ENCODE peak calls at places on chromosomes 2 and 18, in four cellular contexts. O is foreskin fibroblast, S is tibial nerve, K is AG09309. U is an unnamed sample.

GRCh38 chr2:102753563-102754159 is 8.2 kb upstream of the TMEM182 start:
- DNase-seq in O (peak; percentile 16), K (peak; percentile 31), S (no peak), U (no peak)

GRCh38 chr2:187615364-187615763 is 61.1 kb upstream of the TFPI start:
- DNase-seq in O (no peak), K (peak; percentile 16), S (no peak), U (no peak)

GRCh38 chr2:209463835-209464234 is 40.0 kb downstream of the MAP2 start:
- DNase-seq in O (no peak), K (no peak), S (no peak), U (no peak)

GRCh38 chr2:2328847-2329246 is 2.2 kb downstream of the MYT1L start:
- DNase-seq in S (no peak), K (no peak), O (no peak), U (no peak)

GRCh38 chr2:226467221-226467620 is 332.4 kb downstream of the IRS1 start:
- DNase-seq in K (no peak), S (no peak), O (no peak), U (no peak)

GRCh38 chr2:25885933-25886332 is 7.6 kb upstream of the ASXL2 start:
- DNase-seq in O (peak; percentile 82), S (no peak), K (peak; percentile 27), U (no peak)

GRCh38 chr2:99710720-99711612 is 221.1 kb upstream of the REV1 start:
- DNase-seq in S (no peak), O (no peak), K (no peak), U (no peak)

GRCh38 chr18:7291046-7291445 is 60.2 kb downstream of the LRRC30 start:
- DNase-seq in O (no peak), K (no peak), S (no peak), U (no peak)

GRCh38 chr18:69400253-69400975 is at the start of gene DOK6:
- DNase-seq in S (peak; percentile 16), K (peak; percentile 21), O (peak; percentile 43), U (peak; percentile 66)

GRCh38 chr2:64846175-64846574 is 143.0 kb upstream of the SLC1A4 start:
- DNase-seq in O (no peak), S (no peak), K (no peak), U (no peak)

GRCh38 chr2:182248898-182249297 is 177.9 kb downstream of the PDE1A start:
- DNase-seq in O (no peak), S (no peak), K (no peak), U (no peak)

GRCh38 chr2:423479-423878 is 135.6 kb upstream of the ALKAL2 start:
- DNase-seq in K (no peak), S (no peak), O (no peak), U (no peak)

GRCh38 chr2:184305105-184305504 is 293.2 kb upstream of the ZNF804A start:
- DNase-seq in K (no peak), O (no peak), S (no peak), U (no peak)

GRCh38 chr18:46322941-46323340 is 218.8 kb downstream of the HAUS1 start:
- DNase-seq in K (no peak), S (no peak), O (no peak), U (no peak)

GRCh38 chr2:217108086-217108485 is 248.2 kb upstream of the TNP1 start:
- DNase-seq in K (no peak), O (no peak), S (no peak), U (no peak)

GRCh38 chr2:28544915-28545589 is 49.2 kb downstream of the PLB1 start:
- DNase-seq in O (no peak), K (no peak), S (no peak), U (no peak)

GRCh38 chr2:38836801-38837200 is 38.9 kb downstream of the DHX57 start:
- DNase-seq in S (no peak), O (no peak), K (no peak), U (no peak)

GRCh38 chr2:49278561-49278960 is 124.2 kb upstream of the FSHR start:
- DNase-seq in K (no peak), S (no peak), O (no peak), U (no peak)

GRCh38 chr2:203328735-203329549 is 748 bp downstream of the ABI2 start:
- DNase-seq in K (no peak), O (peak; percentile 33), S (no peak), U (no peak)

GRCh38 chr2:169361706-169362345 is 508 bp downstream of the LRP2 start:
- DNase-seq in K (no peak), S (no peak), O (no peak), U (no peak)

GRCh38 chr2:8217366-8218125 is 464.3 kb upstream of the ID2 start:
- DNase-seq in K (no peak), O (peak; percentile 9), S (no peak), U (no peak)

GRCh38 chr2:187519419-187520120 is 34.7 kb downstream of the TFPI start:
- DNase-seq in S (no peak), K (no peak), O (no peak), U (no peak)

GRCh38 chr2:239262484-239263230 is 138.2 kb downstream of the HDAC4 start:
- DNase-seq in K (no peak), S (no peak), O (no peak), U (no peak)

GRCh38 chr2:100038019-100038418 is 104.4 kb downstream of the AFF3 start:
- DNase-seq in S (no peak), K (no peak), O (no peak), U (no peak)

GRCh38 chr2:109350526-109350925 is 221.5 kb downstream of the SH3RF3 start:
- DNase-seq in K (no peak), O (no peak), S (no peak), U (no peak)

GRCh38 chr2:109351164-109351756 is 222.3 kb downstream of the SH3RF3 start:
- DNase-seq in K (peak; percentile 29), S (no peak), O (peak; percentile 94), U (peak; percentile 90)

GRCh38 chr2:109348645-109349554 is 219.9 kb downstream of the SH3RF3 start:
- DNase-seq in K (no peak), O (no peak), S (no peak), U (no peak)

GRCh38 chr2:109348190-109348589 is 219.2 kb downstream of the SH3RF3 start:
- DNase-seq in K (no peak), O (no peak), S (no peak), U (no peak)

DNA sequence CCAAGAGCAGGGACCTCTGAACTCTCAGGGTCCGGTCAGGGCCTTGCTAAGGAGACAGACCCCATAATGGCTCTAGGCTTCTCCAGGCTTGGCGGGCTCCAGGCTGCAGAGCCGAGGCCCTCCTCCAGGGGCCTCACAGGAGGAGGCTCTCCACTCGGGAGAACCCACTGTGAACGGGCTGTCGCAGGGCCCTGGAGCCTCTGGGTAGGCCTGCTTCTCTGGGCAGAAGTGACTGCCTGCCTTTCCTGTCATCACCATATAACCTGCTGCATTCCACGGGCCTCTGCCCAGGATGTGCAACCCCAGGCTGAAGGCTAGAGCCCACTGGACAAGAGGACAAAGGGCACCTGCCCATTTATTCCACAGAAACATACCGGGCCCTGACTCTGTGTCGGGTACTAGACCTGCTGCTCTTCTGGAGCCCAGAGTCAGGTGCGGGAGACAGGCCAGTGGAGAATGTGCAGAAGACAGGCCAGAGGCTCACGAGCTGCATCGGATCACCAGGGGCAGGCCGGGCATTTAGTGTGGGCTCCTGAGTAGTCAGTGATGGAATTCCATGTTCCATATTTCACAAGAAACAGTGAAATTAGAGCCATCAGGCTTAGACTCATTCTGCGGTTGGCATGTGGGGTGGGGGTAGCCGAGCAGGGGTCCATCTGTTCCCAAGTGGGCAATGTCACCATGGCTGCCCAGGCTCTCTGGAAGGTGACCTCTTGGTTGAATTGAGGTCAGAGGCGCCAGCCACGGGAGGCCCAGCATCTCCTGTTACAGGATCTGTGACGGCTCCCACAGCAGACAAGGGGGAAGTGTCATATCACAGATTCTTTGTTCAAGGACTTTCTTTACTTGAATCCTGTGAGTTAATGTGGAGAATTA is 220.8 kb downstream of the SH3RF3 start:
- DNase-seq in S (no peak), O (no peak), K (no peak), U (no peak)
- H3K4me3 ChIP-seq in S (no peak overlapping the region), O (no peak overlapping the region), K (no peak overlapping the region), U (no peak overlapping the region)

GRCh38 chr2:131035112-131035825 is 58.0 kb downstream of the FAM168B start:
- DNase-seq in S (no peak), K (no peak), O (no peak), U (no peak)

GRCh38 chr2:131035826-131036231 is 57.4 kb downstream of the FAM168B start:
- DNase-seq in O (no peak), K (no peak), S (no peak), U (no peak)

GRCh38 chr2:131036269-131036668 is 57.0 kb downstream of the FAM168B start:
- DNase-seq in S (no peak), K (no peak), O (no peak), U (peak; percentile 52)

GRCh38 chr2:131033786-131034121 is 59.5 kb downstream of the FAM168B start:
- DNase-seq in O (no peak), S (no peak), K (no peak), U (no peak)

DNA sequence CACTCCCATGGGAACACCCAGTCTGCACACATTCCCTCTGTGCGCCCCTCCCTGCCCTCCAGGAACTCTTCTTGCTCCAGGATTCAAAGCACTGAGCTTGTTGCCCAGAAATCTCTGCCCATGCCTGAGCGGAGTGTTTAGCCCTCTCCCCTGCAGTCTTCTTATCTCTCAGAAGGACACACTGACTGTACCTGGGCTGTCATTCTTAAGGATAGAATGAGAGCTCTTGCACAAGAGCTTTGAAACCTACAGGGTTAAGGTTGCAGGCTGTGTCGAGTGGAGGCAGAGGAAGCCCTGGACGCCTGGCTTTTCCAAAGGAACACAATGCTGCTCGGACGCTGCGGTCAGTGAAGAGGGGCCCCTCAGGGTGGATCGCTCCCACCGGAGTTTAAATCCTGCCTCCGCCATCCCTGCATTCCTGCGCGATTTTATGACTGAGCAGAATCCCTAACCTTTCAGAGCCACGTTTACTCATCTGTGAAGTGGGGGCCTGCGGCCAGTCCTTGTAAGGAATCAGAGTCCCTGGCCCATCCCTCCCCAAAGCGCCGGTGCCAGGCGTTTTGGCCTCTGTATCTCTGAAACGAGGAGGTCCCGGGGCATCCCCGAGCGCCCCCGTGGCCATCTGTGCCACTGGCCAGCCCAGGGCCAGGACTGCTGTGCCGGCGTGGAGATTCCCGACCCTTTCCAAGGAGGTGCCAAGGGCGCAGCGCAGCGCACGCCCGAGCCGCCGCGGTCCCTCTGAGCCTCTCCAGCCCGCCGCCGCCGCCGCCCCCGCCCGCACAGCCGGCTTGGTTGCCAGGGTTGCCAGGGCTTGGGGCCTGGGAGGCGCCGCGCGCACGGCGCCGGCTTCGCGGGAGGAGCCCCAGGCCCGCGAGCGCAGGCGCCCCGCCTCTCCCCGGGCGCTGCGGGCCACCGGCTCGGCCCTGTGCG is 58.9 kb downstream of the FAM168B start:
- DNase-seq in K (no peak), O (no peak), S (no peak), U (peak; percentile 43)
- H3K4me3 ChIP-seq in K (peak overlapping the region; percentile 54), O (peak overlapping the region; percentile 43), S (peak overlapping the region; percentile 8), U (peak overlapping the region; percentile 67)

GRCh38 chr2:40844353-40845277 is 392.7 kb upstream of the SLC8A1 start:
- DNase-seq in K (no peak), S (no peak), O (no peak), U (no peak)
- H3K4me3 ChIP-seq in K (no peak overlapping the region), S (no peak overlapping the region), O (no peak overlapping the region), U (no peak overlapping the region)

DNA sequence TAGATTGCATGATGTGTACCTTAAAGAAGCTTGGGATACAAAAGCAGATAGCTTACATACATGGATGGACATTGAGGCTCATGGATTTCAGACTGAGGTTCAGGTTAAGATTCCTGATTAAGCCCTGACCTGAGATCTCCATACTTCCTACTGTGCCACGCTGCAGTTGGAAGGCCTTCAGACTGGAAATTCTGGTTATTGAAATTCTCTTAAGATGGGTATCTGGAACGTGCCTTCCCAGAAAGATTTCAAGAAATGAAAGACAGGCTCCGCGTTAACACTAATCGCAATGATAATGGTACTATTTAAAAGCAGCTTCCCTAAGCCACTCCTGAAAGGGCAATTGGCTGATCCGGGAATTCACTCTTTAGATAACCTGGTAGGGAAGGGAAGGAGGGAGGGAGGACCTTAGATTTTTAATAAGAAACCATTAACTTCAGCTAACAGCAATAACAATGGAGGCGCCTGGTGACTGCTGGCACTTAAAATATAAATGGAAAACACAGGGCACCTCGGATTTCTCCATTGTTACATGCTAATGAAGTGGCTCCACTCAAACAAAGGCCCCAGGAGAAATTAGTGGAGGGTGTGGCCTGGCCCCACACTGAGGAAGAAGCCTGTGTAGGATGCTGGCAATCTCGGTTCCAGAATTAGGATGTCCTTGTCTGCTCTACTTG is 22.6 kb upstream of the MTA3 start:
- DNase-seq in K (no peak), O (no peak), S (no peak), U (no peak)
- H3K4me3 ChIP-seq in K (no peak overlapping the region), O (no peak overlapping the region), S (no peak overlapping the region), U (no peak overlapping the region)

U was measured in ascending aorta.